ENCODE peak calls at places on chromosome 20, in eight cellular contexts. Q, I, R, S, A, L, J and B are unnamed samples.

GRCh38 chr20:3973705-3974104 is 41.7 kb downstream of the RNF24 start:
- DNase-seq in L (no peak), S (no peak), R (no peak), I (no peak), A (no peak), J (no peak), Q (no peak), B (no peak)

GRCh38 chr20:4702562-4703280 is 19.0 kb upstream of the PRND start:
- DNase-seq in R (no peak), J (no peak), I (no peak), L (no peak), Q (peak; percentile 15), A (no peak), S (no peak), B (no peak)

GRCh38 chr20:33589059-33589458 is 73.1 kb upstream of the C20orf144 start:
- DNase-seq in Q (no peak), R (no peak), J (no peak), A (no peak), I (no peak), S (no peak), L (no peak), B (no peak)

GRCh38 chr20:41017448-41018042 is 11.1 kb upstream of the TOP1 start:
- DNase-seq in A (no peak), L (no peak), I (no peak), J (no peak), R (no peak), Q (peak; percentile 86), S (no peak), B (no peak)

GRCh38 chr20:57246008-57246407 is 20.4 kb downstream of the BMP7 start:
- DNase-seq in L (no peak), J (no peak), A (no peak), S (no peak), Q (no peak), I (no peak), R (no peak), B (no peak)

GRCh38 chr20:4866429-4866828 is 134.9 kb downstream of the SLC23A2 start:
- DNase-seq in I (no peak), R (no peak), A (no peak), Q (no peak), J (no peak), L (no peak), S (no peak), B (no peak)

GRCh38 chr20:51700809-51701285 is 67.3 kb downstream of the ATP9A start:
- DNase-seq in A (peak; percentile 35), J (peak; percentile 47), S (peak; percentile 66), L (peak; percentile 87), I (peak; percentile 59), R (peak; percentile 61), Q (peak; percentile 92), B (peak; percentile 57)

GRCh38 chr20:21436186-21436585 is 38.9 kb upstream of the NKX2-4 start:
- DNase-seq in A (peak; percentile 18), L (no peak), I (no peak), J (no peak), R (no peak), S (no peak), Q (peak; percentile 91), B (no peak)

GRCh38 chr20:12702312-12702711 is 306.5 kb upstream of the SPTLC3 start:
- DNase-seq in J (no peak), R (no peak), I (no peak), S (no peak), Q (no peak), A (no peak), L (no peak), B (no peak)

DNA sequence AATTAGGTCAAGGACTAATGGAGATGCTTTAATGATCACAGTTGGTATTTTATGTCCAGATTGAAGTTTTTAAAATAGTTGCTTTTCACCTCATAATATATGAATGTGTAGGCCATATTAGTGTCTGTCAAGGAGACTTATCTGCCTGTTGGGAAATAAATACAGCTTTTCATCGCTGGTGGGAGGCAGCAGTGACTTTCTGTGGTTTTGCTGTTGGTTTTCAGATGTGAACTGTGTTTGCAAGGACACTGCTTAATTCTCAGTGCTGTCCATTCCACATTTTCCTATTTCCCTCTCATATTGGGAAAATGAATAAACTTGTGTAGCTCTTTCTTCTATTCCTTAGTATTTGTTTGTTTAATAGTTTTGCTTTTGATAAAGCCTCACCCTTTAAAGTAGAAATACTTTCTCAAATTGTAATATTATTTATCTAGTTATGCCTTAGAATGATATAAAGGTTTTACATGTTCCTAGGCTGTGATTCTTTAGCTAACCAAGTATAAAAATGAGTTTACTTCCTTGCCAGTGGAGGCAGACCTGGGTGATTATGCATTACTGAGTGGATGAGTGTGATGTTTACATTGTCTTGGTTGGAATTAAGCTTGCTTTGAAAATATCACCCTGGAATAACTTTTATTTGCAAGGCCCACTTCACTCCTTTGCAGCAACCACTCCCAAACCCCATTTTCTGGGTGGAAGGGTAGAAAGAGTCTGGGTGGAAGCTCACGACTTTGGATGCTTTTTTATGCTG is 3.3 kb downstream of the PLCB4 start:
- DNase-seq in Q (peak; percentile 66), I (no peak), R (no peak), A (no peak), L (no peak), J (no peak), S (no peak), B (no peak)
- TF ChIP-seq CTCF in Q (no peak), I (peak; percentile 9), R (no peak), A (no peak), L (no peak), J (no peak), S (no peak), B (no peak)

DNA sequence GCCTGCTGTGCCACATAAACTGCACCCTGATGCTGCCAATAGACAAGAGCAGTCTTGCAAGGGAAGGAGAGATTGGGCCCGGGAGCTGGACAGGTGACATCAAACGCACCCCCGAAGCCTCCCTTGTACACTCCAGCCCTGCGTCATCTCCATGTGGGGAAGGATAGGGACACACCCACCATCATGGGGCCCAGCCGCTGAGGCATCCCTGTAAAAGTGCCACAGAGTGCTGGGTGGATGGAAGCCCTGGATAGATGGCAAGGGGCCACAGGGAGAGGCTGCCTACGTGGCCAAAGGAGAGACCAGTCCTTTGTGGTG is 117.1 kb downstream of the SYNDIG1 start:
- DNase-seq in R (no peak), S (no peak), L (no peak), I (no peak), J (no peak), A (no peak), Q (no peak), B (no peak)
- TF ChIP-seq EZH2phosphoT487 in R (no peak), S (no peak), L (no peak), I (no peak), J (no peak), A (no peak), Q (no peak), B (no peak)

DNA sequence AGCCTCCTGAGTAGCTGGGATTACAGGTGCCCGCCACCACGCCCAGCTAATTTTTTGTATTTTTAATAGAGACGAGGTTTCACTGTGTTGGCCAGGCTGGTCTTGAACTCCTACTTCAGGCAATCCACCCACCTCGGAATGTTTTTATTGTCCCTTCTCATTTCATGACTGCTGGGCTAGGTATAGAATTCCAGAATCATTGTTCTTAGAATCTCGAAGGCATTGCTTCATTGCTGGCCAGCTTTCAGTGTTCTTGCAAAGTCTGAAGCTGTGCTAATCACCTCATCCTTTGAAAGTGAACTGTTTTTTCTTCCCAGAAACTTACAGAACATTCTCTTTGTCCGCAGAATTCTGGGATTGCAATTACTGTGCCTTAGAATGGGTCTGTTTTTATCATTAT is 49.0 kb downstream of the PTPN1 start:
- DNase-seq in I (no peak), S (no peak), A (no peak), L (no peak), J (no peak), R (no peak), Q (no peak), B (no peak)
- TF ChIP-seq CTCF in I (no peak), S (no peak), A (no peak), L (no peak), J (no peak), R (no peak), Q (no peak), B (no peak)

DNA sequence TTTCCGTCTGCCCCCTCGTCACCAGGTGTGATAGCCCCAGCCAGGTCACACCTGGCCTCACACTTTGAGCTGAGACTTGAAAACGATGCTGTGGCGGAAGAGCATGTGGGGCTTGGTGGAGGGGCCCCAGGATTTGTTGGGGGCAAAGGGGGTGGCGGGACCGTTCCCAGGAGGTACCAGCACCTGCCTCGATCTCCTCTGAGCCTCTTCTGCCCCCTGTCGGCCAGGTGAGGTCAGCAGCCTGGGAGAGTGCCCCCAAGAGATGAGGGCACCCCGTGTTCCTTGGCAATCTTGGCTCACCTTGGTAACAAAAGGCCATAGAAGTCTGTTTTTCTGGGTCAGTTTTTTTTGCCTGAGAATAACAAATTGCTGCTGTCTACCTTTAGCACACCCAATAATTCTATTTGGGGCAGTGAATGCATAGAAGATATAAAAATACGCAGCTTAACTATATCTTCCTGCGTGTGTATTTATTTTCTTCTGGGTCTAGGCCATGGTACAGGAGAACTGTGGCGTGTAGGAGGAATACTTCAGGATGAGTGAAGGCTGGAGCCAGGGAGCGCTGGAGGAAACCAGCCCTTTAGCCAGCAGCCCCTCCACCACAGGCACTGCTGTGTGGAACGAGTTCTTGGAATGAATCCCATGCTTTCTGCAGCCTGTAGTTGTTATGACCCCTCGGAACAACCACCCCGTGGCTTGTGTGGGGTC is 25.2 kb downstream of the SPATA2 start:
- DNase-seq in A (no peak), S (no peak), I (no peak), L (peak; percentile 70), R (no peak), Q (peak; percentile 40), J (no peak), B (no peak)
- TF ChIP-seq EZH2phosphoT487 in A (no peak), S (no peak), I (no peak), L (no peak), R (no peak), Q (no peak), J (no peak), B (no peak)

DNA sequence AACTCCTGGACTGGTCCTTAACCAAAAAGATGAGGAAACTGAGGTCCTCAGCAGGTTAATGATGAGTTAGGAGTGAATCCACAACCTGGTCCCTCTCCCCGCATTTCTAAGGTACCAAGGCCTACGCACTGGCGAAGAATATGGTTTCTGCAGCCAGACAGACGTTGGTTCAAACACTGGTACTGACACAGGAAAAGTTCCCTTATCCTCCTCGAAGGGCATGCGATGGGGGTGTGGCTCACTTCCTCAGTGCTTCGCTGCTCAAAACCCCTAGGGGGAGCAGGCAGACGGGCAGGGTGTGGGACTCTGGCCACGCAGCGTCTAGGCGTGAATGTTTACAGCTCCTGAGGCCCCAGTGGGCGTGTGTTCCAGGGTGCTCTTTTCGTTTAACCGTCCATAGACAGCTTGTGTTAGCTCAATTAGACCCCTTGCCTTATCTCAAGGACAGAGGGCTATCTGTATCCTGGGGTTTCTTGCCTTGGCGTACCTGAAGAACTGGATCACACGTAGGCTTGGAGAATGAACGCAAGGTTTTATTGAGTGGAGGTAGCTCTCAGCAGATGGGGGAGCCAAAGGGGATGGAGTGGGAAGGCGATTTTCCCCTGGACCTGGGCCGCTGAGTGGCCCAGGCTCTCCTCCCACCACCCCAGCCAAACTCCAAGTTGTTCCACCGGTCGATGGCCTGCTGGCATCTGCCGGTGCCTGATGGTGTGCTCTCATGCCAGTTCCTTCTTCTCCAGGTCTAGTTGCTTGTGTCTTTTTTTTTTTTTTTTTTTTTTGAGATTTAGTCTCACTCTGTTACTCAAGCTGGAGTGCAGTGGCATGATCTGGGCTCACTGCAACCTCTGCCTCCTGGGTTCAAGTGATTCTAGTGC is 31.8 kb upstream of the PTPN1 start:
- DNase-seq in L (peak; percentile 88), S (peak; percentile 80), I (peak; percentile 44), R (peak; percentile 77), Q (peak; percentile 73), J (no peak), A (peak; percentile 47), B (peak; percentile 78)
- TF ChIP-seq CTCF in L (peak; percentile 76), S (peak; percentile 52), I (peak; percentile 55), R (peak; percentile 68), Q (peak; percentile 84), J (peak; percentile 16), A (peak; percentile 87), B (peak; percentile 84)